ENCODE peak calls at places on chromosomes 11 and 22, in four cellular contexts. H is HCT116, F is astrocyte, N is endodermal cell. I is an unnamed sample.

GRCh38 chr11:7004482-7004881 is 15.7 kb downstream of the ZNF214 start:
- DNase-seq in H (no peak), N (no peak), F (peak; percentile 14), I (peak; percentile 22)

GRCh38 chr22:41537203-41537602 is 7.1 kb downstream of the POLR3H start:
- DNase-seq in F (no peak), N (no peak), H (no peak), I (no peak)

GRCh38 chr22:19194751-19195536 is 16.4 kb upstream of the SLC25A1 start:
- DNase-seq in H (no peak), F (no peak), N (no peak), I (no peak)

GRCh38 chr11:64734786-64735761 is 8.9 kb downstream of the RASGRP2 start:
- DNase-seq in N (no peak), H (no peak), F (no peak), I (no peak)

GRCh38 chr11:133934599-133935550 is 21.9 kb downstream of the IGSF9B start:
- DNase-seq in N (peak; percentile 66), F (peak; percentile 95), H (peak; percentile 91), I (no peak)

GRCh38 chr11:33989461-33989860 is 62.1 kb upstream of the CAPRIN1 start:
- DNase-seq in F (no peak), N (peak; percentile 53), H (no peak), I (no peak)

GRCh38 chr22:33983558-33983957 is 63.3 kb upstream of the LARGE1 start:
- DNase-seq in F (no peak), N (no peak), H (no peak), I (no peak)

GRCh38 chr11:34890812-34891211 is 25.4 kb downstream of the APIP start:
- DNase-seq in F (peak; percentile 30), N (no peak), H (peak; percentile 56), I (peak; percentile 42)

GRCh38 chr22:46196268-46196667 is 45.9 kb downstream of the PPARA start:
- DNase-seq in H (no peak), F (no peak), N (no peak), I (no peak)

GRCh38 chr11:45879803-45880685 is 5.4 kb upstream of the MAPK8IP1 start:
- DNase-seq in F (peak; percentile 19), N (no peak), H (no peak), I (peak; percentile 42)

GRCh38 chr22:29480512-29481264 is 670 bp downstream of the NEFH start:
- DNase-seq in H (no peak), F (peak; percentile 37), N (peak; percentile 81), I (peak; percentile 60)

GRCh38 chr11:124638500-124638899 is 15.8 kb downstream of the TBRG1 start:
- DNase-seq in H (no peak), N (no peak), F (no peak), I (no peak)

GRCh38 chr22:41021039-41021654 is 70.0 kb downstream of the RBX1 start:
- DNase-seq in N (peak; percentile 70), H (no peak), F (no peak), I (no peak)

GRCh38 chr11:14356342-14356741 is 2.6 kb downstream of the RRAS2 start:
- DNase-seq in N (no peak), F (no peak), H (no peak), I (no peak)
- H3K4me3 ChIP-seq in N (peak overlapping the region; percentile 49), F (no peak overlapping the region), H (no peak overlapping the region), I (peak overlapping the region; percentile 85)

GRCh38 chr22:20397498-20397897 is 3.5 kb downstream of the ZNF74 start:
- DNase-seq in F (no peak), H (no peak), N (no peak), I (no peak)

GRCh38 chr22:20396639-20397038 is 2.7 kb downstream of the ZNF74 start:
- DNase-seq in F (no peak), N (no peak), H (no peak), I (peak; percentile 15)

GRCh38 chr22:20395181-20395896 is 1.4 kb downstream of the ZNF74 start:
- DNase-seq in H (no peak), N (no peak), F (no peak), I (no peak)

GRCh38 chr22:20393705-20394476 is at the start of gene ZNF74:
- DNase-seq in N (peak; percentile 94), F (peak; percentile 88), H (peak; percentile 77), I (peak; percentile 94)

GRCh38 chr22:20395897-20396287 is 1.9 kb downstream of the ZNF74 start:
- DNase-seq in F (no peak), H (no peak), N (no peak), I (no peak)
- H3K9ac ChIP-seq in F (no peak overlapping the region), H (no peak overlapping the region), N (no peak overlapping the region), I (no peak overlapping the region)

GRCh38 chr11:101915811-101916291 is 471 bp downstream of the ANGPTL5 start:
- DNase-seq in F (peak; percentile 25), N (no peak), H (no peak), I (peak; percentile 49)

GRCh38 chr11:101914737-101915426 is at the start of gene CEP126:
- DNase-seq in F (peak; percentile 86), N (peak; percentile 98), H (peak; percentile 81), I (peak; percentile 95)

GRCh38 chr11:101914349-101914736 is 467 bp upstream of the CEP126 start:
- DNase-seq in N (no peak), F (peak; percentile 25), H (no peak), I (peak; percentile 49)

GRCh38 chr11:101912823-101913284 is 2.0 kb upstream of the CEP126 start:
- DNase-seq in H (no peak), F (peak; percentile 29), N (no peak), I (peak; percentile 45)

DNA sequence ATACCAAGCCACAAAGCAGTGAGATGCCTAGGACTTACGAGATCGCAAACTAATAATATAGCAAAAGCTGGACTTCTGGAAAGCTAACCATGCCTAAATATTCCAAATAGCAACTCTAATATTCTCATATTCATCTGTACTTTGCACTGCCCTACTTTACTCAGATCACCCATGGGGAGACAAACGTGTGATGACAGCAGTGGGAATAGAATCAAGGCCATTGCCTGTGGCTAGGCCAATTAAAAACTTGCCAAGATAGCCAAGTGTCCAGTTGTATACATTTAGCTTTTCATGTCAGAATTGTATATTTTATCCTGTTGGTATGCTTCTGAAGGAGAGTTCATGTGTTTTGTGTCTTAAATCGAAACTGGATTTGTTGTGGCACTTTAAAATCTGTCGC is 1.2 kb upstream of the CEP126 start:
- DNase-seq in N (no peak), F (no peak), H (no peak), I (no peak)
- H3K4me3 ChIP-seq in N (no peak overlapping the region), F (no peak overlapping the region), H (no peak overlapping the region), I (no peak overlapping the region)

DNA sequence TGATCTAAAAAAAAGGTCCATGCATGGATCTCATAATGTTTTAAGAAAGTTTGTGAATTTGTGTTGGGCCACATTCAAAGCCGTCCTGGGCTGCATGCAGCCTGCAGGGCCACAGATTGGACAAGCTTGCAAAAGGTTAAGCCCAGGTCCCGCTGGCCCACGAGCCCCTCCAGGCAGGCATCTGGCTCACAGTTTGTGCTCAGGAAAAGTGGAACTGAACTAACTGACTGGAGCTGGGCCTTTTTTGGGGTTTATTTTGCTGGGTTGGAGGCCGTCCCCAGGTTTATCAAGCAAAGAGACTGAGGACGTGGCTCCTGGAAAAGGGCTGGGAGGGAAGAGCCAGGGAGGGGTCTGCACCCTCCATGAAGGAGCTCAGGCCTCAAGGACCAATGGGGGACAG is 32.1 kb upstream of the BAIAP2L2 start:
- DNase-seq in N (no peak), F (no peak), H (no peak), I (no peak)
- H3K9ac ChIP-seq in N (no peak overlapping the region), F (no peak overlapping the region), H (no peak overlapping the region), I (no peak overlapping the region)

GRCh38 chr11:61919113-61919840 is 1.9 kb upstream of the RAB3IL1 start:
- DNase-seq in N (peak; percentile 39), H (no peak), F (no peak), I (no peak)
- H3K4me3 ChIP-seq in N (no peak overlapping the region), H (no peak overlapping the region), F (no peak overlapping the region), I (no peak overlapping the region)

GRCh38 chr22:24925586-24926427 is 20.7 kb downstream of the LHFPL7 start:
- DNase-seq in H (no peak), N (peak; percentile 76), F (no peak), I (no peak)
- H3K9ac ChIP-seq in H (no peak overlapping the region), N (no peak overlapping the region), F (no peak overlapping the region), I (no peak overlapping the region)

DNA sequence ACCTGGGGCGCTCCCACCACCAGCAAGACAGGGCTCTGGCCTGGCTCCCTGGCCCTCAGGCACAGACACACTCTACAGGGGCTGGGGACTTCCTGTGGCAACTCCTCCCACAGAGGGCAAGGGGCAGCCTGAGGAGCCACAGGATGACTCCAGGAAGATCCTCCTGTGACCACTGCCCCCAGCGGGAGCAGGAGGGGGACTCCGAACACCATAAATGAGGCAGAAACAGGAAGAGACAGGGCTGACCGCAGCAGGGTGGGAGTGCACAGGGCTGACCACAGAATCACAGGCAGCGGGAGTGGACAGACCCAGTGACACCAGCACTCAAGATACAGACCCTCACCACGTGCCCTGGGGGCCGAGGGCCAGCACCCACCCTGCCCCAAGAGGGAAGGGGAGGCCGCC is 10.8 kb downstream of the ARAP1 start:
- DNase-seq in N (no peak), F (no peak), H (no peak), I (no peak)
- H3K4me3 ChIP-seq in N (no peak overlapping the region), F (no peak overlapping the region), H (no peak overlapping the region), I (no peak overlapping the region)

GRCh38 chr11:3841426-3842304 is 906 bp upstream of the RHOG start:
- DNase-seq in N (peak; percentile 95), F (peak; percentile 64), H (peak; percentile 68), I (peak; percentile 88)

GRCh38 chr11:3838504-3838903 is 2.3 kb downstream of the RHOG start:
- DNase-seq in F (no peak), N (no peak), H (no peak), I (no peak)

GRCh38 chr11:3840289-3840869 is 380 bp downstream of the RHOG start:
- DNase-seq in N (peak; percentile 64), H (no peak), F (no peak), I (no peak)

GRCh38 chr11:3837793-3838192 is 3.0 kb downstream of the RHOG start:
- DNase-seq in H (no peak), N (no peak), F (no peak), I (no peak)

DNA sequence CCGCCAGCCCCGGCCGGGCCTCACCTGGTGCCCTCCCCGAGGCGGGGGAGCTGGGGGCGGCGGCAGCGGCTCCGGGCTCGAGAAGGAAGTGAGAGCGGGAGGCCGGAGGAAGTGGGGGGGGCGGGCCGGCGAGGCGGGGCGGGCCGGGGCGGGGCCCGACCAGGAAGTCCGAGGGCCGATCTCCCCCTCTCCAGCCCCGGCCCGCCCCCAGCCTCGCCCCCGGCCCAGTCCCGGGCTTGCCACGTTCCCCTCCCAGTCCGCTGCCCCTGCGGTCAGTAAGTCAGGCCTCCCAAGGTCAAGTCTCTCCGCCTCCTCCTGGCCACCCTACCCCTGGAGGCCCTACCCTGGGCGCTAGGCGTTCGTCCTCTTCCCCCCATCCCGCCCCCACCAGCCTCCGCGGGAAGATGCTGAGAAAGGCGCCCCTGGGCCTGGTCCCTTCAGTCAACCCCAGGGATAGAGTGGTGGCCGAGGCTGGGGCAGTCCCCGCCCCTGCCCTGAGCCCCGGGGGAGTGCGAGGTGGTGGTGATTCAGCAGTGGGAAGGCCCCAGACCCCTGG is at the start of gene RHOG:
- DNase-seq in F (peak; percentile 64), H (no peak), N (peak; percentile 93), I (peak; percentile 87)
- H3K9ac ChIP-seq in F (peak within 1 kb of the TSS; percentile 89), H (peak within 1 kb of the TSS; percentile 83), N (peak within 1 kb of the TSS; percentile 51), I (peak within 1 kb of the TSS; percentile 76)

I was measured in fibroblast of lung.